ENCODE peak calls at places on chromosomes 11 and 22, in six cellular contexts. P, E, D, A, Q and U are unnamed samples.

GRCh38 chr11:96205460-96205809 is 137.6 kb downstream of the MAML2 start:
- DNase-seq in P (no peak), E (no peak), A (no peak), Q (no peak), D (no peak), U (no peak)

GRCh38 chr22:28395920-28396447 is 283.7 kb downstream of the TTC28 start:
- DNase-seq in E (peak; percentile 36), Q (no peak), D (no peak), P (no peak), A (no peak), U (no peak)

GRCh38 chr11:95084509-95084908 is 5.1 kb upstream of the ENDOD1 start:
- DNase-seq in A (no peak), P (no peak), D (no peak), Q (no peak), E (no peak), U (no peak)

GRCh38 chr11:14075118-14075601 is 112.6 kb downstream of the SPON1 start:
- DNase-seq in Q (no peak), E (no peak), P (no peak), A (peak; percentile 80), D (no peak), U (no peak)

GRCh38 chr22:32920032-32920628 is 118.6 kb downstream of the TIMP3 start:
- DNase-seq in A (no peak), Q (peak; percentile 87), E (peak; percentile 90), D (no peak), P (peak; percentile 76), U (peak; percentile 49)

GRCh38 chr11:100687630-100688395 is 725 bp downstream of the ARHGAP42 start:
- DNase-seq in P (peak; percentile 58), Q (peak; percentile 69), D (peak; percentile 75), E (peak; percentile 89), A (peak; percentile 68), U (peak; percentile 57)

GRCh38 chr11:134554106-134554505 is 142.1 kb upstream of the B3GAT1 start:
- DNase-seq in Q (no peak), A (no peak), P (no peak), E (no peak), D (no peak), U (no peak)

GRCh38 chr22:33726294-33726711 is 194.0 kb downstream of the LARGE1 start:
- DNase-seq in Q (no peak), P (peak; percentile 9), A (no peak), E (peak; percentile 54), D (no peak), U (no peak)

GRCh38 chr11:126197277-126197939 is 14.0 kb downstream of the RPUSD4 start:
- DNase-seq in A (no peak), P (no peak), Q (no peak), E (no peak), D (no peak), U (peak; percentile 54)

GRCh38 chr22:39646614-39647210 is 76.2 kb downstream of the CACNA1I start:
- DNase-seq in D (no peak), E (no peak), A (no peak), P (no peak), Q (peak; percentile 27), U (no peak)

GRCh38 chr22:29060251-29060650 is 1.4 kb downstream of the C22orf31 start:
- DNase-seq in D (no peak), Q (no peak), A (no peak), P (no peak), E (no peak), U (no peak)

GRCh38 chr11:11449327-11449726 is 96.3 kb upstream of the CSNK2A3 start:
- DNase-seq in E (no peak), P (no peak), Q (no peak), A (no peak), D (no peak), U (no peak)

DNA sequence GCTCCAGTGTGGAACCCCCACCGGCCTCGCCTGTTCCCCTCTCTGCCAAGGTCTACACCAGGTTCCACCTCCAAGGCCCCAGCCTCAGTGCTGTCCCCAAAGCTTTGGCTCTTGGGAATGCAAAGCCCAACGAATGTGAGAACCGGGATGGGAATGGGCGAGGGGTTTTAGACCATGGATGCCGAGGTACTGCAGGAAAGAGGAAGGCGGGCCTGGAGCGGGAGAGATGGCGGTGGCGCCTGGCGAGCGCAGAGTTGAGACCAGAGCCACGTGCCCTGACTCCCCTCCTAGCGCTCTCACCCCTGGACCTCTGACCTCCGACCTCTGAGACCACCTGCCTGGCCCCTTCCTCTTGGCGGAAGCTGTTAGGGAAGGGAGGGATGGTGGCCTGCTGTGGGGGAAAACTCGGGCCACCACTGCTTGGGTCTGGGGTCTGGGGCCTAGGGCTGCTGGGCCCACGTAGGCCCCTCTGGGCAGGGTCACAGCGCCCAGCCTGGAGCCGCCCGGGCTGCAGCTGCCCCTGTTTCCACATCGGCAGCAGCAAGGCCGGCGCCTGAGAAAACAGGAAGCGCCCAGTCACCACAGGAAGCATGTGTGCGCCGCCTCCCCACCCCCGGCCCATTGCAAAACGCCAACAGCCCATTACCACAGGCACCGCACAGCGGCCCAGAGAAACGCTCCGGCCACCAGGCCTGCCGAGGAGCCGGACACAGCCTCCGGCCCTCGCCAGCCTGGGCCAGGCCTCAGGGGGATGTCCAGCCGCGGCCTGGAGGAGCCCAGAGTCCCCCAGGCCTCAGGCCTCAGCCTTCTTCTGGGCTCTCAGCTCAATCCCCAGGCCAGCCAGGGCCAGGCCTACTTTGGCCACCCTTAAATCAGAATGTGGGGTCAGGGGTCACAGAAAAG is 13.8 kb upstream of the SLC39A13 start:
- DNase-seq in E (peak; percentile 73), P (peak; percentile 64), D (peak; percentile 84), Q (peak; percentile 88), A (no peak), U (peak; percentile 53)
- H3K4me3 ChIP-seq in E (no peak overlapping the region), P (no peak overlapping the region), D (no peak overlapping the region), Q (no peak overlapping the region), A (no peak overlapping the region), U (peak overlapping the region; percentile 18)

DNA sequence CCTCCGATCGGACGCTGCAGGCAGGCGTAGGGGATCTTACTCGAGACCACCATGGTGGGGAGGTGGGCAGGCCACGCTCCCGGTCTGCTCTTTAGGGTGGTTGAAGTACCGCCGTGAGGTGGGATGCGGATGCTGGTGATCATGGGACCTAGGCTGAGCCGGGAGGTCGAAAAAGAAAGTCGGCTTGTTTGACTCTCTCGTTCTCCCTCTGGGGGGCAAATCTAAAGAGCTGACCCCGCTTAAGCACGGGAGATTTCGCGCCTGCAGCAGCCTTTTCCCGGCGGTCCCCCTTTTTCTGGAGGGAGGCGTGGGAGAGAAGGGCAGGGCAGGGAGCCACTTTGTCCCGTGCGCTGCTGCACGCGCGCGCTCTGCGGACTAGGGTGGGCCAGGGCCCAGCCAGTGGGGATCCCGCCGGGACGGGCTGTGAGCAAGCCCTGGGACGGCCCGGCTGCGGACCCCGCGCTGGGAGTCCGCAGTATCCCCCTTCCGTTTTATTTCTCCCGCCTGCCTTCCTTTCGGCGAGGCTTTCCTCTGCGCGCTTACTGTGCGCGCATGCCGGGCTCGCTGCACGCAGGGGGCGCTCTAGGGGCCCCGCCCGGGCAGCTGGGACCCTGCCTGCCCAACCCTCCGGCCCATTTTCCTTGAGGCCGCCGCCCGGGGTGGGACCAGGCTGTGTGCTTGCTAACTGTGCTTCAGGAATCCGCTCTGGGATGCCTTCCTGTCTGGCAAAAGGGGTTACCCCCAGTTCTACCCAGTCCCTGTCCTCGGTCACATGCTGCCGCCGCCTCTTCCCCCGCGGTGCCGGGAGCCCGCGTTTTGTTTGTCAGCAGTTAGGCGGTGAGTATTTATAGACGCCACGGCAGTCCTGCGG is 81.0 kb downstream of the PRR5L start:
- DNase-seq in E (peak; percentile 60), P (peak; percentile 52), A (peak; percentile 42), D (peak; percentile 84), Q (peak; percentile 84), U (peak; percentile 65)
- H3K4me3 ChIP-seq in E (peak overlapping the region; percentile 82), P (no peak overlapping the region), A (peak overlapping the region; percentile 48), D (peak overlapping the region; percentile 82), Q (peak overlapping the region; percentile 33), U (peak overlapping the region; percentile 70)

GRCh38 chr22:23804781-23805291 is 18.1 kb downstream of the SMARCB1 start:
- DNase-seq in D (peak; percentile 39), A (peak; percentile 63), Q (peak; percentile 67), P (no peak), E (peak; percentile 34), U (no peak)
- H3K4me3 ChIP-seq in D (no peak overlapping the region), A (no peak overlapping the region), Q (no peak overlapping the region), P (no peak overlapping the region), E (no peak overlapping the region), U (no peak overlapping the region)

DNA sequence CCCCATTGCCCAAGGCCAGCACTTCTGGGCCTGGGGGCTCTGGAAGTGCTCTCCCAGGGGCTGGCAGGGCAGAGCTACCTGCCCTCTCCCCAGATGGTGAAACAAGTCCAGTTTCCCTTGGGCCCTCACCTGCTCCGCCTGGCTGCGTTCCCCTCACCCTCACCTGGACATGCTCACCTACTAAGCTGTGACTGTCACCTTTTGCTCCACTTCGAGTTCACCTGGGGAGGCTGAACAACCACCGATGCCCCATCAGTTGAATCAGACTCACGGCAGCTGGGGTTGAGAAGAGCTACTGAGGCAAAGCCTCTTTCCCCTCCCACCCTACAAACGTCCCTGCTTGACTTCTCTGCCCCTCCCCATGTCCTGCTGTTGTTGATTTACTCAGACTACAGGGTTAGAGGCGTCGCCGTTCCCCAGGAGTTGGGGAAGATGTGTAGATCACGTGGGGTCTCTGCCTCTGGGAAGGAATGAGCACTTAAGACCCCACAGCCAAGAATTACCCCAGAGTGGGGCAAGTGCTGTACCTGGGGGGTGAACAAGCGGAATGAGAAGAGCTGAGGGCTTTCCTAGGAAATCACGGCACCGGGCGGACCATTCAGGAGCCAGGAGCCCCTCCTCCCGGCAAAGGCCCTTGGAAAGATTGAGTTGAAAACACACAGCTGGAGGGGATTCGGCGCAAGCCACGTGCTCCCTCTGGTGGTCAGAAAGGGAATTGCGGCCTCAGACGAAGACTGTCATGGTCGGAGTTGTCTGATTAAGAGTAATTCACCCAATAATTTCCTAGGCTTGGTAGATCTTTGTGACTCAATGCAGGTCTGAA is 7.1 kb downstream of the FXYD2 start:
- DNase-seq in Q (peak; percentile 93), D (peak; percentile 95), P (peak; percentile 89), A (peak; percentile 90), E (peak; percentile 84), U (peak; percentile 83)
- H3K4me3 ChIP-seq in Q (no peak overlapping the region), D (no peak overlapping the region), P (no peak overlapping the region), A (peak overlapping the region; percentile 46), E (no peak overlapping the region), U (no peak overlapping the region)